ENCODE peak calls at places on chromosomes 13 and 19, in nine cellular contexts. One of them, this sample, is unnamed.

GRCh38 chr19:43534811-43535761 is 2.1 kb downstream of the ZNF575 start:
- DNase-seq in astrocyte: no peak
- DNase-seq in ovary: peak; percentile 74
- DNase-seq in HL-60: no peak
- DNase-seq in WERI-Rb-1: peak; percentile 81
- DNase-seq in left ventricle myocardium inferior: peak; percentile 70
- DNase-seq in MM.1S: no peak
- DNase-seq in osteoblast: peak; percentile 94
- DNase-seq in BE2C: peak; percentile 75
- DNase-seq in this sample: no peak

GRCh38 chr19:4099054-4099764 is 24.7 kb downstream of the MAP2K2 start:
- DNase-seq in astrocyte: no peak
- DNase-seq in ovary: no peak
- DNase-seq in HL-60: no peak
- DNase-seq in WERI-Rb-1: no peak
- DNase-seq in left ventricle myocardium inferior: no peak
- DNase-seq in MM.1S: no peak
- DNase-seq in osteoblast: no peak
- DNase-seq in BE2C: no peak
- DNase-seq in this sample: no peak

GRCh38 chr19:4694211-4694987 is 24.3 kb upstream of the MYDGF start:
- DNase-seq in astrocyte: peak; percentile 97
- DNase-seq in ovary: no peak
- DNase-seq in HL-60: no peak
- DNase-seq in WERI-Rb-1: no peak
- DNase-seq in left ventricle myocardium inferior: peak; percentile 62
- DNase-seq in MM.1S: no peak
- DNase-seq in osteoblast: peak; percentile 100
- DNase-seq in BE2C: peak; percentile 44
- DNase-seq in this sample: peak; percentile 75

GRCh38 chr19:16496613-16496983 is 404 bp downstream of the C19orf44 start:
- DNase-seq in astrocyte: peak; percentile 56
- DNase-seq in ovary: peak; percentile 61
- DNase-seq in HL-60: no peak
- DNase-seq in WERI-Rb-1: no peak
- DNase-seq in left ventricle myocardium inferior: peak; percentile 30
- DNase-seq in MM.1S: no peak
- DNase-seq in osteoblast: peak; percentile 52
- DNase-seq in BE2C: no peak
- DNase-seq in this sample: peak; percentile 7

GRCh38 chr19:49689133-49690072 is at the start of gene ADM5:
- DNase-seq in astrocyte: no peak
- DNase-seq in ovary: peak; percentile 64
- DNase-seq in HL-60: no peak
- DNase-seq in WERI-Rb-1: peak; percentile 86
- DNase-seq in left ventricle myocardium inferior: peak; percentile 50
- DNase-seq in MM.1S: no peak
- DNase-seq in osteoblast: peak; percentile 70
- DNase-seq in BE2C: peak; percentile 71
- DNase-seq in this sample: no peak

GRCh38 chr19:4068058-4068966 is 1.6 kb upstream of the ZBTB7A start:
- DNase-seq in astrocyte: no peak
- DNase-seq in ovary: no peak
- DNase-seq in HL-60: no peak
- DNase-seq in WERI-Rb-1: peak; percentile 26
- DNase-seq in left ventricle myocardium inferior: no peak
- DNase-seq in MM.1S: no peak
- DNase-seq in osteoblast: no peak
- DNase-seq in BE2C: peak; percentile 14
- DNase-seq in this sample: no peak

GRCh38 chr13:39417131-39417530 is 185.9 kb downstream of the LHFPL6 start:
- DNase-seq in astrocyte: no peak
- DNase-seq in ovary: no peak
- DNase-seq in HL-60: no peak
- DNase-seq in WERI-Rb-1: no peak
- DNase-seq in left ventricle myocardium inferior: no peak
- DNase-seq in MM.1S: no peak
- DNase-seq in osteoblast: no peak
- DNase-seq in BE2C: peak; percentile 23
- DNase-seq in this sample: no peak

GRCh38 chr13:34474469-34474868 is 467.6 kb upstream of the NBEA start:
- DNase-seq in astrocyte: no peak
- DNase-seq in ovary: no peak
- DNase-seq in HL-60: no peak
- DNase-seq in WERI-Rb-1: no peak
- DNase-seq in left ventricle myocardium inferior: no peak
- DNase-seq in MM.1S: no peak
- DNase-seq in osteoblast: no peak
- DNase-seq in BE2C: no peak
- DNase-seq in this sample: no peak

GRCh38 chr13:62110079-62110478 is 694.4 kb upstream of the PCDH20 start:
- DNase-seq in astrocyte: no peak
- DNase-seq in ovary: no peak
- DNase-seq in HL-60: no peak
- DNase-seq in WERI-Rb-1: no peak
- DNase-seq in left ventricle myocardium inferior: no peak
- DNase-seq in MM.1S: no peak
- DNase-seq in osteoblast: no peak
- DNase-seq in BE2C: no peak
- DNase-seq in this sample: no peak

GRCh38 chr13:74063533-74064100 is 70.6 kb downstream of the KLF12 start:
- DNase-seq in astrocyte: no peak
- DNase-seq in ovary: no peak
- DNase-seq in HL-60: no peak
- DNase-seq in WERI-Rb-1: no peak
- DNase-seq in left ventricle myocardium inferior: no peak
- DNase-seq in MM.1S: no peak
- DNase-seq in osteoblast: no peak
- DNase-seq in BE2C: no peak
- DNase-seq in this sample: no peak
- H3K4me3 ChIP-seq in astrocyte: peak overlapping the region; percentile 41
- H3K4me3 ChIP-seq in ovary: no peak overlapping the region
- H3K4me3 ChIP-seq in HL-60: no peak overlapping the region
- H3K4me3 ChIP-seq in WERI-Rb-1: no peak overlapping the region
- H3K4me3 ChIP-seq in left ventricle myocardium inferior: peak overlapping the region; percentile 57
- H3K4me3 ChIP-seq in MM.1S: peak overlapping the region; percentile 53
- H3K4me3 ChIP-seq in osteoblast: peak overlapping the region; percentile 51
- H3K4me3 ChIP-seq in BE2C: no peak overlapping the region
- H3K4me3 ChIP-seq in this sample: no peak overlapping the region

GRCh38 chr19:13138171-13138915 is 11.8 kb downstream of the STX10 start:
- DNase-seq in astrocyte: no peak
- DNase-seq in ovary: no peak
- DNase-seq in HL-60: no peak
- DNase-seq in WERI-Rb-1: no peak
- DNase-seq in left ventricle myocardium inferior: no peak
- DNase-seq in MM.1S: no peak
- DNase-seq in osteoblast: peak; percentile 74
- DNase-seq in BE2C: no peak
- DNase-seq in this sample: no peak

GRCh38 chr19:13138916-13139198 is 11.3 kb downstream of the STX10 start:
- DNase-seq in astrocyte: no peak
- DNase-seq in ovary: no peak
- DNase-seq in HL-60: peak; percentile 71
- DNase-seq in WERI-Rb-1: no peak
- DNase-seq in left ventricle myocardium inferior: no peak
- DNase-seq in MM.1S: no peak
- DNase-seq in osteoblast: peak; percentile 29
- DNase-seq in BE2C: no peak
- DNase-seq in this sample: no peak

GRCh38 chr19:13139633-13140311 is 10.4 kb downstream of the STX10 start:
- DNase-seq in astrocyte: no peak
- DNase-seq in ovary: no peak
- DNase-seq in HL-60: no peak
- DNase-seq in WERI-Rb-1: no peak
- DNase-seq in left ventricle myocardium inferior: no peak
- DNase-seq in MM.1S: no peak
- DNase-seq in osteoblast: peak; percentile 84
- DNase-seq in BE2C: no peak
- DNase-seq in this sample: no peak

GRCh38 chr19:13146763-13147563 is 3.2 kb downstream of the STX10 start:
- DNase-seq in astrocyte: no peak
- DNase-seq in ovary: no peak
- DNase-seq in HL-60: peak; percentile 82
- DNase-seq in WERI-Rb-1: no peak
- DNase-seq in left ventricle myocardium inferior: no peak
- DNase-seq in MM.1S: no peak
- DNase-seq in osteoblast: peak; percentile 73
- DNase-seq in BE2C: no peak
- DNase-seq in this sample: no peak

GRCh38 chr19:13143135-13143534 is 7.0 kb downstream of the STX10 start:
- DNase-seq in astrocyte: peak; percentile 90
- DNase-seq in ovary: no peak
- DNase-seq in HL-60: no peak
- DNase-seq in WERI-Rb-1: no peak
- DNase-seq in left ventricle myocardium inferior: no peak
- DNase-seq in MM.1S: no peak
- DNase-seq in osteoblast: no peak
- DNase-seq in BE2C: no peak
- DNase-seq in this sample: peak; percentile 68
- TF ChIP-seq CTCF in astrocyte: no peak
- TF ChIP-seq CTCF in ovary: no peak
- TF ChIP-seq CTCF in HL-60: no peak
- TF ChIP-seq CTCF in WERI-Rb-1: no peak
- TF ChIP-seq CTCF in left ventricle myocardium inferior: no peak
- TF ChIP-seq CTCF in MM.1S: no peak
- TF ChIP-seq CTCF in osteoblast: no peak
- TF ChIP-seq CTCF in BE2C: no peak
- TF ChIP-seq CTCF in this sample: no peak

GRCh38 chr19:19540707-19541515 is 2.8 kb downstream of the CILP2 start:
- DNase-seq in astrocyte: no peak
- DNase-seq in ovary: peak; percentile 70
- DNase-seq in HL-60: peak; percentile 49
- DNase-seq in WERI-Rb-1: peak; percentile 61
- DNase-seq in left ventricle myocardium inferior: no peak
- DNase-seq in MM.1S: no peak
- DNase-seq in osteoblast: peak; percentile 97
- DNase-seq in BE2C: peak; percentile 59
- DNase-seq in this sample: no peak
- H3K27me3 ChIP-seq in astrocyte: peaks cover 22% of the 10 kb centered on the region
- H3K27me3 ChIP-seq in ovary: no peaks in the 10 kb centered on the region
- H3K27me3 ChIP-seq in HL-60: no peaks in the 10 kb centered on the region
- H3K27me3 ChIP-seq in WERI-Rb-1: no peaks in the 10 kb centered on the region
- H3K27me3 ChIP-seq in left ventricle myocardium inferior: peaks cover 85% of the 10 kb centered on the region
- H3K27me3 ChIP-seq in MM.1S: no peaks in the 10 kb centered on the region
- H3K27me3 ChIP-seq in osteoblast: peaks cover 14% of the 10 kb centered on the region
- H3K27me3 ChIP-seq in BE2C: peaks cover 14% of the 10 kb centered on the region
- H3K27me3 ChIP-seq in this sample: peaks cover 3% of the 10 kb centered on the region

GRCh38 chr19:56441206-56441792 is 35.8 kb downstream of the ZNF667 start:
- DNase-seq in astrocyte: no peak
- DNase-seq in ovary: no peak
- DNase-seq in HL-60: no peak
- DNase-seq in WERI-Rb-1: no peak
- DNase-seq in left ventricle myocardium inferior: no peak
- DNase-seq in MM.1S: no peak
- DNase-seq in osteoblast: no peak
- DNase-seq in BE2C: no peak
- DNase-seq in this sample: no peak
- H3K4me3 ChIP-seq in astrocyte: no peak overlapping the region
- H3K4me3 ChIP-seq in ovary: no peak overlapping the region
- H3K4me3 ChIP-seq in HL-60: no peak overlapping the region
- H3K4me3 ChIP-seq in WERI-Rb-1: no peak overlapping the region
- H3K4me3 ChIP-seq in left ventricle myocardium inferior: no peak overlapping the region
- H3K4me3 ChIP-seq in MM.1S: no peak overlapping the region
- H3K4me3 ChIP-seq in osteoblast: no peak overlapping the region
- H3K4me3 ChIP-seq in BE2C: no peak overlapping the region
- H3K4me3 ChIP-seq in this sample: no peak overlapping the region

GRCh38 chr19:55239004-55239403 is 10.4 kb upstream of the TMEM86B start:
- DNase-seq in astrocyte: no peak
- DNase-seq in ovary: no peak
- DNase-seq in HL-60: no peak
- DNase-seq in WERI-Rb-1: no peak
- DNase-seq in left ventricle myocardium inferior: no peak
- DNase-seq in MM.1S: no peak
- DNase-seq in osteoblast: peak; percentile 50
- DNase-seq in BE2C: no peak
- DNase-seq in this sample: no peak

GRCh38 chr19:55241935-55242464 is 13.4 kb upstream of the TMEM86B start:
- DNase-seq in astrocyte: no peak
- DNase-seq in ovary: no peak
- DNase-seq in HL-60: no peak
- DNase-seq in WERI-Rb-1: no peak
- DNase-seq in left ventricle myocardium inferior: no peak
- DNase-seq in MM.1S: no peak
- DNase-seq in osteoblast: peak; percentile 45
- DNase-seq in BE2C: no peak
- DNase-seq in this sample: no peak

GRCh38 chr19:55242517-55242916 is 14.0 kb upstream of the TMEM86B start:
- DNase-seq in astrocyte: no peak
- DNase-seq in ovary: no peak
- DNase-seq in HL-60: no peak
- DNase-seq in WERI-Rb-1: no peak
- DNase-seq in left ventricle myocardium inferior: no peak
- DNase-seq in MM.1S: no peak
- DNase-seq in osteoblast: peak; percentile 72
- DNase-seq in BE2C: no peak
- DNase-seq in this sample: no peak

GRCh38 chr19:55240713-55241020 is 12.1 kb upstream of the TMEM86B start:
- DNase-seq in astrocyte: no peak
- DNase-seq in ovary: no peak
- DNase-seq in HL-60: no peak
- DNase-seq in WERI-Rb-1: no peak
- DNase-seq in left ventricle myocardium inferior: no peak
- DNase-seq in MM.1S: no peak
- DNase-seq in osteoblast: peak; percentile 34
- DNase-seq in BE2C: no peak
- DNase-seq in this sample: no peak

GRCh38 chr19:55241143-55241934 is 12.8 kb upstream of the TMEM86B start:
- DNase-seq in astrocyte: no peak
- DNase-seq in ovary: no peak
- DNase-seq in HL-60: no peak
- DNase-seq in WERI-Rb-1: no peak
- DNase-seq in left ventricle myocardium inferior: no peak
- DNase-seq in MM.1S: no peak
- DNase-seq in osteoblast: peak; percentile 65
- DNase-seq in BE2C: no peak
- DNase-seq in this sample: no peak
- TF ChIP-seq CTCF in astrocyte: no peak
- TF ChIP-seq CTCF in ovary: no peak
- TF ChIP-seq CTCF in HL-60: no peak
- TF ChIP-seq CTCF in WERI-Rb-1: no peak
- TF ChIP-seq CTCF in left ventricle myocardium inferior: no peak
- TF ChIP-seq CTCF in MM.1S: no peak
- TF ChIP-seq CTCF in osteoblast: no peak
- TF ChIP-seq CTCF in BE2C: no peak
- TF ChIP-seq CTCF in this sample: no peak

This sample was measured in BJ.